ENCODE peak calls at places on chromosomes 3 and 15, in seven cellular contexts. S is mesenchymal stem cell, H is neuronal stem cell, W is mesendoderm, J is H9, Y is H1, C is trophoblast cell. R is an unnamed sample.

GRCh38 chr3:42541079-42541478 is 38.6 kb downstream of the VIPR1 start:
- DNase-seq in H (no peak), C (no peak), J (no peak), W (no peak), S (no peak), Y (no peak), R (no peak)

GRCh38 chr3:168212664-168213255 is 117.0 kb upstream of the GOLIM4 start:
- DNase-seq in H (no peak), S (no peak), W (no peak), Y (no peak), J (no peak), C (no peak), R (no peak)

GRCh38 chr15:69145694-69146492 is 14.5 kb upstream of the GLCE start:
- DNase-seq in C (no peak), H (no peak), J (no peak), S (peak), Y (no peak), W (no peak), R (peak)

GRCh38 chr3:15319575-15319974 is 12.8 kb downstream of the SH3BP5 start:
- DNase-seq in C (peak), S (no peak), J (no peak), W (no peak), Y (no peak), H (no peak), R (peak)

GRCh38 chr3:39150170-39150802 is 3.1 kb downstream of the CSRNP1 start:
- DNase-seq in Y (no peak), H (no peak), S (no peak), J (no peak), W (no peak), C (no peak), R (no peak)

GRCh38 chr3:108345492-108346205 is 49.3 kb downstream of the HHLA2 start:
- DNase-seq in C (no peak), H (no peak), W (peak), Y (no peak), J (no peak), S (no peak), R (peak)

GRCh38 chr3:155912574-155913190 is 42.2 kb downstream of the GMPS start:
- DNase-seq in W (peak), C (no peak), S (no peak), H (no peak), J (no peak), Y (no peak), R (peak)

GRCh38 chr15:48370460-48370859 is 39.2 kb downstream of the DUT start:
- DNase-seq in C (no peak), H (no peak), S (no peak), Y (no peak), W (no peak), J (no peak), R (peak)

GRCh38 chr3:141878326-141878725 is 1.9 kb downstream of the ATP1B3 start:
- DNase-seq in J (no peak), H (no peak), W (no peak), S (peak), Y (no peak), C (no peak), R (no peak)

GRCh38 chr3:157650191-157650590 is 147.0 kb upstream of the VEPH1 start:
- DNase-seq in W (no peak), C (no peak), H (no peak), Y (no peak), J (no peak), S (no peak), R (no peak)

GRCh38 chr3:138681463-138682215 is 73.1 kb downstream of the FAIM start:
- DNase-seq in H (no peak), S (peak), Y (no peak), C (no peak), J (no peak), W (no peak), R (no peak)

GRCh38 chr3:140629351-140630137 is 48.3 kb upstream of the TRIM42 start:
- DNase-seq in W (peak), J (no peak), S (peak), H (no peak), Y (no peak), C (peak), R (peak)

GRCh38 chr3:186788482-186789370 is 5.3 kb downstream of the EIF4A2 start:
- DNase-seq in J (no peak), S (no peak), C (no peak), H (no peak), W (no peak), Y (no peak), R (no peak)

GRCh38 chr15:73593278-73594074 is 39.7 kb downstream of the NPTN start:
- DNase-seq in Y (no peak), S (peak), J (no peak), C (no peak), H (no peak), W (no peak), R (peak)

GRCh38 chr3:106428565-106428994 is 559.8 kb upstream of the CBLB start:
- DNase-seq in Y (no peak), H (no peak), J (no peak), C (peak), W (peak), S (peak), R (peak)

GRCh38 chr3:142916611-142917010 is 27.7 kb upstream of the PCOLCE2 start:
- DNase-seq in S (no peak), W (no peak), J (no peak), C (peak), Y (no peak), H (no peak), R (no peak)

GRCh38 chr15:67066041-67067021 is 929 bp downstream of the SMAD3 start:
- DNase-seq in W (peak), Y (no peak), S (no peak), H (peak), J (no peak), C (no peak), R (peak)

GRCh38 chr3:12648384-12648959 is 15.4 kb downstream of the RAF1 start:
- DNase-seq in Y (no peak), C (no peak), J (no peak), W (no peak), S (no peak), H (no peak), R (no peak)

GRCh38 chr15:68047826-68048225 is 6.3 kb upstream of the PIAS1 start:
- DNase-seq in Y (no peak), J (no peak), W (no peak), S (no peak), C (no peak), H (no peak), R (no peak)

GRCh38 chr3:127263586-127264231 is 24.1 kb downstream of the PRR20G start:
- DNase-seq in Y (no peak), S (no peak), W (no peak), H (no peak), C (no peak), J (no peak), R (no peak)

GRCh38 chr3:49500408-49501257 is 30.6 kb downstream of the DAG1 start:
- DNase-seq in J (no peak), Y (no peak), H (no peak), W (no peak), C (peak), S (peak), R (peak)

GRCh38 chr3:16502347-16502908 is 11.1 kb downstream of the RFTN1 start:
- DNase-seq in H (no peak), Y (no peak), C (no peak), S (no peak), J (no peak), W (no peak), R (no peak)

GRCh38 chr15:70140543-70141375 is 43.0 kb upstream of the TLE3 start:
- DNase-seq in C (peak), Y (peak), J (peak), H (no peak), S (peak), W (peak), R (peak)

GRCh38 chr15:58534556-58534955 is 102.8 kb downstream of the LIPC start:
- DNase-seq in W (no peak), Y (no peak), J (no peak), S (no peak), H (no peak), C (no peak), R (no peak)

GRCh38 chr3:117910820-117911524 is 1123.7 kb downstream of the IGSF11 start:
- DNase-seq in C (no peak), J (peak), S (no peak), W (no peak), Y (no peak), H (no peak), R (no peak)

GRCh38 chr3:58586776-58587192 is 9.6 kb upstream of the FAM107A start:
- DNase-seq in H (no peak), Y (no peak), W (peak), C (no peak), J (peak), S (no peak), R (no peak)

GRCh38 chr3:114892117-114892870 is 254.8 kb downstream of the ZBTB20 start:
- DNase-seq in S (no peak), H (no peak), Y (no peak), J (no peak), C (no peak), W (no peak), R (no peak)

GRCh38 chr3:155494332-155494731 is 200.8 kb upstream of the STRIT1 start:
- DNase-seq in C (no peak), Y (no peak), H (no peak), S (no peak), W (no peak), J (no peak), R (no peak)

GRCh38 chr15:74312445-74313007 is 54.9 kb downstream of the CYP11A1 start:
- DNase-seq in W (no peak), J (no peak), S (no peak), H (no peak), Y (no peak), C (no peak), R (no peak)

GRCh38 chr15:98547741-98548166 is 100.6 kb upstream of the IGF1R start:
- DNase-seq in Y (no peak), C (no peak), H (no peak), S (peak), J (peak), W (peak), R (no peak)

GRCh38 chr15:36334059-36334458 is 245.4 kb upstream of the CDIN1 start:
- DNase-seq in H (no peak), J (no peak), W (peak), S (peak), Y (no peak), C (no peak), R (peak)

GRCh38 chr3:194034556-194035336 is 101.2 kb upstream of the HES1 start:
- DNase-seq in C (no peak), S (no peak), W (no peak), Y (no peak), J (no peak), H (no peak), R (no peak)
- H4K8ac ChIP-seq in C (no peak), S (peak), W (no peak), Y (no peak), J (no peak), H (no peak), R (no peak)

GRCh38 chr3:99637381-99638111 is 848 bp upstream of the COL8A1 start:
- DNase-seq in S (peak), H (peak), C (peak), W (peak), Y (no peak), J (no peak), R (peak)

GRCh38 chr3:99634881-99635280 is 3.5 kb upstream of the COL8A1 start:
- DNase-seq in S (no peak), H (no peak), W (no peak), Y (no peak), J (no peak), C (no peak), R (peak)

GRCh38 chr3:99637041-99637380 is 1.4 kb upstream of the COL8A1 start:
- DNase-seq in W (peak), S (peak), Y (no peak), C (no peak), H (no peak), J (no peak), R (no peak)

GRCh38 chr3:99633887-99634558 is 4.4 kb upstream of the COL8A1 start:
- DNase-seq in C (no peak), W (peak), Y (no peak), S (no peak), H (no peak), J (no peak), R (no peak)

GRCh38 chr3:99635348-99635747 is 3.0 kb upstream of the COL8A1 start:
- DNase-seq in C (no peak), H (no peak), J (no peak), W (no peak), Y (no peak), S (no peak), R (no peak)
- H4K8ac ChIP-seq in C (no peak), H (no peak), J (no peak), W (no peak), Y (no peak), S (no peak), R (no peak)

GRCh38 chr3:136186330-136186729 is 9.8 kb downstream of the MSL2 start:
- DNase-seq in J (no peak), W (no peak), H (no peak), S (no peak), Y (no peak), C (no peak), R (no peak)

GRCh38 chr3:136187868-136188267 is 8.3 kb downstream of the MSL2 start:
- DNase-seq in S (no peak), J (no peak), H (no peak), W (no peak), Y (no peak), C (no peak), R (no peak)

GRCh38 chr3:136189043-136189442 is 7.1 kb downstream of the MSL2 start:
- DNase-seq in J (no peak), W (no peak), H (no peak), Y (no peak), S (no peak), C (no peak), R (no peak)

GRCh38 chr3:136184703-136185102 is 11.4 kb downstream of the MSL2 start:
- DNase-seq in C (no peak), H (no peak), W (no peak), J (no peak), S (no peak), Y (no peak), R (no peak)

DNA sequence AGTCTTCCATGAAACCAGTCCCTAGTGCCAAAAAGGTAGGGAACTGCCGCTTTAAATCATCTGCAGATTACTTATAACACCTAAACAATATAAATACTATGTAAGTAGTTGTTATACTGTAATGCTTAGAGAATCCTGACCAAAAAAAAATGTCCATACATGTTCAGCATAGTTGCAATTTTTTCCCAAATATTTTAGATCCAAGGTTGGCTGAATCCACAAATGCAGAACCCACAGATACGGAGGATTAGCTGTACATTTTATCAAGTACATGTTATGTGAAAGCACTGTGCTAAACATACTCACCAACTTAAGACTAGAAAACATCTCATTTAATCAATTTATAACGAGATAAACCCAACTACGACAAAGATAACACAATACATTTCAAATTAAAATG is 9.3 kb downstream of the MSL2 start:
- DNase-seq in Y (no peak), J (no peak), W (no peak), C (no peak), H (no peak), S (no peak), R (peak)
- H4K8ac ChIP-seq in Y (no peak), J (no peak), W (no peak), C (no peak), H (no peak), S (no peak), R (no peak)

DNA sequence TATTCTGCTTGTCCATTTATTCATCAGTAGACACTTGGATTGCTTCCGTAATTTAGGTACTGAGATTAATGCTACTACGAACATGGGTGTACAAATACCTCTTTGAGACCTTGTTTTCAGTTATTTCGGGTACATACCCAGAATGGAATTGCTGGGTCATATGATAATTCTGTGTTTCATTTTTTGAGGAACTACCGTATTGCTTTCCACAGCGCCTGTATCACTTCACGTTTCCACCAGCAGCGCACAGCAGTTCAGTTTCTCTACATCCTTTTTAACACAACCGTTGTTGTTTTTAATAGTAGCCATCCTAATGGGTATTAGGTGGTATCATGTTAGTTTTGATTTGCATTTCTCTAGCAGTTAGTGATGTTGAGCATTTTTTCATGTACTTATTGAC is 9.5 kb downstream of the PAK2 start:
- DNase-seq in W (no peak), C (no peak), S (no peak), J (no peak), H (no peak), Y (no peak), R (no peak)
- H4K8ac ChIP-seq in W (no peak), C (no peak), S (no peak), J (no peak), H (no peak), Y (no peak), R (no peak)

GRCh38 chr3:23457697-23458096 is 254.6 kb downstream of the UBE2E2 start:
- DNase-seq in W (no peak), J (no peak), C (no peak), H (no peak), S (no peak), Y (no peak), R (no peak)

GRCh38 chr3:23461069-23461468 is 257.9 kb downstream of the UBE2E2 start:
- DNase-seq in J (no peak), H (no peak), S (no peak), C (no peak), Y (no peak), W (no peak), R (peak)

GRCh38 chr3:23459437-23459836 is 256.3 kb downstream of the UBE2E2 start:
- DNase-seq in W (no peak), J (no peak), Y (no peak), S (no peak), C (no peak), H (no peak), R (no peak)

GRCh38 chr3:23455775-23456174 is 252.6 kb downstream of the UBE2E2 start:
- DNase-seq in W (no peak), S (peak), Y (no peak), H (no peak), C (no peak), J (no peak), R (peak)

GRCh38 chr3:23459915-23460546 is 256.9 kb downstream of the UBE2E2 start:
- DNase-seq in Y (no peak), W (no peak), C (no peak), H (no peak), S (no peak), J (no peak), R (no peak)
- H4K8ac ChIP-seq in Y (no peak), W (no peak), C (no peak), H (no peak), S (no peak), J (no peak), R (no peak)

DNA sequence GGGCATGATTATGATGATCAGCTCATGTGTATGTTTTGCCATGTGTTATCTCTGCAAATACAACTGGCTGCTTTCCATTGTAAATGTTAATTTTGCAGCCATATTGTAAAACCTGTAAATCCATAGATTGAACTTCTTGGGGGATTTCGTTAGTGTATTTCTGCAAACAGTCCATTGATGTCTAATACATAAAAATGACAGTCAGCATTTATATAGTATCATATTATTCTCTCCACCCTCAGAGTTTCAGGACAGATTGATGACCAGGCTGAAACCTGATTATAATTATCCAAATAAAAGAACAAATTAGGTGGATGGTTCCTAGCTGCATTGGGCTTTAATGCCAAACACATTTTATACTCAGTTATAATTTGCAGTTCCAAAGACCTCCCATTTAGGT is 276.8 kb downstream of the FEZF2 start:
- DNase-seq in W (no peak), C (no peak), S (no peak), J (no peak), H (no peak), Y (no peak), R (no peak)
- H4K8ac ChIP-seq in W (no peak), C (no peak), S (no peak), J (no peak), H (no peak), Y (no peak), R (no peak)

GRCh38 chr15:23503546-23503945 is 56.5 kb upstream of the GOLGA6L2 start:
- DNase-seq in Y (no peak), J (no peak), H (no peak), W (no peak), S (no peak), C (no peak), R (no peak)

GRCh38 chr15:23506762-23507161 is 58.7 kb upstream of the MKRN3 start:
- DNase-seq in S (no peak), Y (no peak), W (no peak), H (no peak), C (no peak), J (no peak), R (no peak)

DNA sequence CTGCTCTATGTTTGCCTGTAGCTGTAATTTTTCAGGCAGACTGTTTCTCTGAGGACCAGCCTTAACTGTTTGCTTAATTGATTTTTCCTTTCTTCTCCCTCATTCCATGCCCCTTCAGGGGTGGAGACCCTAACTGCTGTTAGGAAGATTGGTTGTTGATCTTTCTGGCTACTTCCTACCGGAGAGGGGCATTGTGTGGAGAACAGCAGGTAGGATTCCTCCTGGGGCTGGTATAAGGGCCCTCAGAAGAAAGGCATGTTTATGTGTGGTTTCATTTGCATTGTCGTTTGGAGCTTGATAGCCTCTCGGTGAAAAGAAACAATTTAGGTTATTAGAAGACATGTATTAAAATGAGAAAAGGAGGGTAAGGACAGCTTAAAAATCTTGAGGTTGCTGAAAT is 57.0 kb upstream of the GOLGA6L2 start:
- DNase-seq in Y (peak), H (no peak), J (no peak), S (no peak), C (no peak), W (peak), R (no peak)
- H4K8ac ChIP-seq in Y (no peak), H (no peak), J (no peak), S (no peak), C (no peak), W (no peak), R (no peak)

DNA sequence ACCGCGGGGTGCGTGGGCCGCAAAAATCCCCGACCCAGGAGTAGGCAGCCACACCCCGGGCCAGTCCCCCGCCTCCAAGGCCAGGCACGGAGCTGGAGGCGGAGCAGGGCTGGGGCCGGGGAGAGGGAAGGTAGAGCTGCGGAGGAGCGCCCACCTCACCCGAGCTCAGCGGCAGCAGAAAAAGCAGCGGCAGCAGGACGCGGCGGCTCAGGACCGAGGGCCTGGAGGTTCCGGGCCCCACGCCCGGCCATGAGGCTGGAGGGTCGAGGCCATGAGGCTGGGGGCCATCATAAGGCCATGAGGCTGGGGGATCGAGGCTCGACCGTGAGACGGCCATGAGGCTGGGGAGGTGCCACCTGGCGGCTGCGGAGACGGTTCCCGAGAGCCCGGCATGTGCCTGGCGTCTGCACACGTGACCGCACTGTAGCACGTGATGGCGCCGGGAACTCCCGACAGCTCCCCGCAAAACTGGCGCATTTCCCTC is 32.9 kb upstream of the PRSS50 start:
- DNase-seq in H (no peak), S (no peak), Y (no peak), C (no peak), W (no peak), J (no peak), R (no peak)
- H4K8ac ChIP-seq in H (no peak), S (no peak), Y (peak), C (no peak), W (no peak), J (no peak), R (no peak)

GRCh38 chr15:72464251-72464650 is 9.9 kb upstream of the ARIH1 start:
- DNase-seq in Y (no peak), S (no peak), H (no peak), J (no peak), W (no peak), C (no peak), R (no peak)
- H4K8ac ChIP-seq in Y (no peak), S (no peak), H (no peak), J (no peak), W (no peak), C (no peak), R (no peak)

R was measured in IMR-90.